ENCODE peak calls at places on chromosome X, in six cellular contexts. K is pancreas; R is GM12878; G is RWPE2; V is T-cell; H is activated naive CD4-positive, alpha-beta T cell treated with anti-CD3 and anti-CD28 coated beads, Interleukin-2, amount 50 U/mL, for 72 hours. B is an unnamed sample.

GRCh38 chrX:39016551-39016950 is 215.3 kb downstream of the MID1IP1 start:
- ATAC-seq in K (peak), R (no peak), G (no peak), V (no peak), H (no peak), B (no peak)

GRCh38 chrX:24014388-24015018 is 12.5 kb downstream of the KLHL15 start:
- ATAC-seq in K (no peak), R (peak), G (no peak), V (peak), H (peak), B (peak)

GRCh38 chrX:72247206-72247944 is 8.5 kb upstream of the ERCC6L start:
- ATAC-seq in K (peak), R (no peak), G (no peak), V (no peak), H (no peak), B (no peak)

GRCh38 chrX:100316987-100317386 is 93.1 kb downstream of the PCDH19 start:
- ATAC-seq in K (no peak), R (no peak), G (no peak), V (no peak), H (no peak), B (no peak)

GRCh38 chrX:82692991-82693390 is 815.1 kb upstream of the POU3F4 start:
- ATAC-seq in K (no peak), R (no peak), G (no peak), V (no peak), H (no peak), B (no peak)

GRCh38 chrX:154419688-154420401 is 8.5 kb downstream of the TAFAZZIN start:
- ATAC-seq in K (no peak), R (peak), G (no peak), V (no peak), H (no peak), B (no peak)

GRCh38 chrX:126799059-126799458 is 20.5 kb upstream of the PRR32 start:
- ATAC-seq in K (no peak), R (no peak), G (peak), V (no peak), H (no peak), B (no peak)

GRCh38 chrX:40950546-40950945 is 134.7 kb upstream of the USP9X start:
- ATAC-seq in K (no peak), R (no peak), G (no peak), V (no peak), H (no peak), B (no peak)

GRCh38 chrX:18895157-18895952 is 88.6 kb downstream of the PHKA2 start:
- ATAC-seq in K (no peak), R (no peak), G (peak), V (no peak), H (no peak), B (no peak)

GRCh38 chrX:104679175-104679574 is 113.2 kb downstream of the IL1RAPL2 start:
- ATAC-seq in K (no peak), R (no peak), G (no peak), V (no peak), H (no peak), B (no peak)

GRCh38 chrX:47321386-47321785 is 49.0 kb upstream of the ZNF157 start:
- ATAC-seq in K (no peak), R (no peak), G (no peak), V (no peak), H (no peak), B (no peak)

GRCh38 chrX:68432648-68433047 is 647 bp downstream of the OPHN1 start:
- ATAC-seq in K (no peak), R (no peak), G (no peak), V (no peak), H (no peak), B (no peak)

GRCh38 chrX:19789782-19790181 is 97.6 kb downstream of the SH3KBP1 start:
- ATAC-seq in K (no peak), R (no peak), G (no peak), V (no peak), H (no peak), B (no peak)

GRCh38 chrX:147923605-147924004 is 11.9 kb downstream of the FMR1 start:
- ATAC-seq in K (no peak), R (no peak), G (no peak), V (no peak), H (no peak), B (no peak)

GRCh38 chrX:153065389-153065788 is 6.9 kb upstream of the PNMA6A start:
- ATAC-seq in K (no peak), R (no peak), G (no peak), V (no peak), H (no peak), B (no peak)

GRCh38 chrX:46572295-46572936 is 1.1 kb upstream of the CHST7 start:
- ATAC-seq in K (no peak), R (peak), G (no peak), V (peak), H (peak), B (peak)

GRCh38 chrX:80550722-80551121 is 130.5 kb downstream of the TENT5D start:
- ATAC-seq in K (no peak), R (peak), G (no peak), V (no peak), H (no peak), B (no peak)

GRCh38 chrX:105972690-105973386 is 65.7 kb downstream of the SERPINA7 start:
- ATAC-seq in K (no peak), R (no peak), G (no peak), V (no peak), H (no peak), B (no peak)

GRCh38 chrX:130139474-130140201 is 26.0 kb downstream of the AIFM1 start:
- ATAC-seq in K (no peak), R (no peak), G (no peak), V (no peak), H (no peak), B (no peak)

GRCh38 chrX:45077748-45078424 is 122.8 kb downstream of the DIPK2B start:
- ATAC-seq in K (no peak), R (peak), G (no peak), V (no peak), H (peak), B (peak)

GRCh38 chrX:151167791-151168345 is 8.5 kb upstream of the GPR50 start:
- ATAC-seq in K (no peak), R (no peak), G (no peak), V (no peak), H (no peak), B (no peak)

GRCh38 chrX:39518451-39519212 is 579.1 kb downstream of the BCOR start:
- ATAC-seq in K (peak), R (no peak), G (no peak), V (no peak), H (no peak), B (no peak)

GRCh38 chrX:72573158-72573511 is 492 bp upstream of the HDAC8 start:
- ATAC-seq in K (no peak), R (peak), G (no peak), V (peak), H (peak), B (peak)

GRCh38 chrX:10143071-10143983 is 13.4 kb upstream of the CLCN4 start:
- ATAC-seq in K (no peak), R (no peak), G (no peak), V (no peak), H (no peak), B (no peak)

GRCh38 chrX:46327229-46328081 is 217.8 kb downstream of the ZNF674 start:
- ATAC-seq in K (peak), R (no peak), G (peak), V (no peak), H (no peak), B (no peak)

GRCh38 chrX:1403228-1403627 is 11.3 kb upstream of the SLC25A6 start:
- ATAC-seq in K (no peak), R (no peak), G (no peak), V (no peak), H (no peak), B (no peak)

GRCh38 chrX:18938710-18939109 is 45.2 kb downstream of the PHKA2 start:
- ATAC-seq in K (no peak), R (no peak), G (no peak), V (no peak), H (no peak), B (no peak)

B was measured in activated CD4-positive, CD25-positive, alpha-beta regulatory T cell treated with anti-CD3 and anti-CD28 coated beads, Interleukin-2, amount 50 U/mL, for 24 hours.